ENCODE peak calls at places on chromosomes 6 and 20, in seven cellular contexts. J is sigmoid colon, U is Panc1, F is right atrium auricular region, H is lung, D is kidney epithelial cell, G is thoracic aorta. C is an unnamed sample. For H3K27me3, the result is how much of the 10 kb centered on the place peaks cover.

GRCh38 chr20:43658068-43658722 is 8.7 kb upstream of the MYBL2 start:
- DNase-seq in J (no peak), D (no peak), F (no peak), U (no peak), G (no peak), H (no peak), C (no peak)

GRCh38 chr6:29005183-29005885 is at the start of gene ZNF311:
- DNase-seq in D (no peak), U (no peak), H (peak), F (no peak), J (peak), G (no peak), C (no peak)

GRCh38 chr6:110999634-111000270 is 17.9 kb downstream of the RPF2 start:
- DNase-seq in J (no peak), D (no peak), G (no peak), F (no peak), H (no peak), U (no peak), C (no peak)

GRCh38 chr6:126167726-126168125 is 172.2 kb upstream of the CENPW start:
- DNase-seq in G (no peak), H (no peak), U (no peak), J (no peak), D (no peak), F (no peak), C (no peak)

GRCh38 chr6:157290797-157291196 is 32.5 kb downstream of the TMEM242 start:
- DNase-seq in J (no peak), G (no peak), D (no peak), U (no peak), H (no peak), F (no peak), C (no peak)

GRCh38 chr6:106145741-106146227 is 59.6 kb downstream of the PRDM1 start:
- DNase-seq in U (no peak), G (no peak), H (no peak), D (no peak), J (no peak), F (no peak), C (no peak)

GRCh38 chr6:143264291-143264834 is 186.1 kb downstream of the ADAT2 start:
- DNase-seq in H (no peak), F (no peak), J (no peak), U (no peak), D (no peak), G (no peak), C (no peak)

GRCh38 chr20:36181934-36182603 is 27.5 kb downstream of the EPB41L1 start:
- DNase-seq in D (no peak), H (no peak), J (no peak), F (no peak), G (no peak), U (no peak), C (no peak)

GRCh38 chr6:112269165-112269564 is 14.8 kb upstream of the LAMA4 start:
- DNase-seq in U (no peak), D (no peak), H (no peak), F (no peak), G (no peak), J (no peak), C (no peak)

GRCh38 chr6:31796993-31797385 is 1.4 kb upstream of the VARS1 start:
- DNase-seq in J (no peak), F (no peak), G (no peak), U (no peak), D (no peak), H (no peak), C (no peak)

GRCh38 chr6:13453771-13454251 is 33.6 kb downstream of the GFOD1 start:
- DNase-seq in J (no peak), D (peak), G (no peak), U (peak), F (no peak), H (no peak), C (no peak)

GRCh38 chr6:134176283-134176975 is 124.0 kb upstream of the SLC2A12 start:
- DNase-seq in J (peak), H (peak), D (no peak), G (peak), U (no peak), F (peak), C (no peak)

GRCh38 chr6:15207923-15208322 is 37.9 kb upstream of the JARID2 start:
- DNase-seq in F (no peak), J (no peak), H (no peak), G (no peak), D (peak), U (no peak), C (no peak)

GRCh38 chr20:24100370-24101011 is 111.9 kb upstream of the GGTLC1 start:
- DNase-seq in U (peak), D (peak), J (no peak), G (no peak), H (peak), F (no peak), C (no peak)

GRCh38 chr20:23049201-23049932 is at the start of gene THBD:
- DNase-seq in J (peak), G (peak), H (peak), U (no peak), F (peak), D (no peak), C (no peak)

GRCh38 chr6:4323322-4323721 is 187.9 kb upstream of the ECI2 start:
- DNase-seq in U (no peak), G (no peak), H (no peak), D (no peak), F (no peak), J (no peak), C (no peak)

GRCh38 chr20:4130404-4131189 is 115.2 kb upstream of the RNF24 start:
- DNase-seq in D (no peak), J (no peak), G (no peak), F (peak), H (no peak), U (peak), C (no peak)

DNA sequence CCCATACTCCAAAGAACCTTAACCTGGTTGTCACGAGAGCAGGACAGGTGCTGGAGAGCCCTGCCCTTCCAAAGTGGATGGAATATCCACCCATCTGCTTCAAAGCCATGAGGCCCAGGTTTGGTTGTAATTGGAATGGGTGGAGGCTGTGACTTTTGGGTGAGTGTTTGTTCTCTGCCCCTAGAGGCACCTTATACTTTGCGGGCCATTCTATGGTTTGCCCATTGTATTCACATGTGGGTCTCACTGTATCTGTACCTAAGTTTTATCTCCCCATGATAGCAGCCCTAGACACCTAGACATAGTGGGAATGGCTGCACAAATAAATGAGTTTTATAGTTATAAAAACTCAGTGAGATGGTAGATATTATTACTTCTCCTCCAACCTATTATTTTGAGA is 67.1 kb upstream of the NAA20 start:
- DNase-seq in J (no peak), U (no peak), F (no peak), H (no peak), G (no peak), D (no peak), C (no peak)
- H3K4me3 ChIP-seq in J (no peak), U (no peak), F (no peak), H (no peak), G (no peak), D (no peak), C (no peak)

GRCh38 chr6:30122515-30122914 is 9.6 kb upstream of the TRIM31 start:
- DNase-seq in F (no peak), U (no peak), J (no peak), D (no peak), H (no peak), G (no peak), C (peak)
- TF ChIP-seq CTCF in F (no peak), U (no peak), J (no peak), D (no peak), H (no peak), G (no peak), C (no peak)

GRCh38 chr6:38813451-38813850 is 98.3 kb downstream of the DNAH8 start:
- DNase-seq in G (no peak), U (no peak), H (no peak), D (no peak), J (no peak), F (no peak), C (no peak)

GRCh38 chr6:38808039-38808438 is 92.9 kb downstream of the DNAH8 start:
- DNase-seq in J (no peak), F (no peak), G (no peak), U (no peak), H (no peak), D (no peak), C (no peak)

GRCh38 chr6:38815250-38815649 is 100.1 kb downstream of the DNAH8 start:
- DNase-seq in F (no peak), H (no peak), G (no peak), U (no peak), D (no peak), J (no peak), C (no peak)

GRCh38 chr6:38814761-38815160 is 99.7 kb downstream of the DNAH8 start:
- DNase-seq in D (no peak), J (no peak), U (no peak), H (no peak), G (no peak), F (no peak), C (no peak)

DNA sequence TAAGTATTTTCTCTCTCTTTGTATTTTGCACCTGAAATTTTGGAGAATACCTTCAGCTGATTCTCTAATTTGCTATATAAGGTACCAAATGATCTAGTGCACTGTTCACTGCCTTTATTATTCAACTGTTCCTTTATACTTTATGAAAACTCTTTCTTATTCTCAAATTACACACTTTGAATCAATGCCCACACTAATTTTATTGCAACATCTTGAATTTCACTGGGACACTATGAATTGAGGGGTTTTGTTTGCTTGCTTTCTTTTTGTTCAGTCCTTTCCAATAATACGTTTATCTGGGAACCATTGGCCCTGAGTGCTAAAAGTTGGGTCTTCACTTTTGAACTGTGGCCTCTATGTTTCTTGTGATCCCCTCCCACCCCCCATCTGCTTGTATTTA is 97.9 kb downstream of the DNAH8 start:
- DNase-seq in D (no peak), H (no peak), U (no peak), F (no peak), G (no peak), J (no peak), C (no peak)
- H3K27me3 ChIP-seq in D (under half), H (under half), U (under half), F (under half), G (under half), J (under half), C (under half)

DNA sequence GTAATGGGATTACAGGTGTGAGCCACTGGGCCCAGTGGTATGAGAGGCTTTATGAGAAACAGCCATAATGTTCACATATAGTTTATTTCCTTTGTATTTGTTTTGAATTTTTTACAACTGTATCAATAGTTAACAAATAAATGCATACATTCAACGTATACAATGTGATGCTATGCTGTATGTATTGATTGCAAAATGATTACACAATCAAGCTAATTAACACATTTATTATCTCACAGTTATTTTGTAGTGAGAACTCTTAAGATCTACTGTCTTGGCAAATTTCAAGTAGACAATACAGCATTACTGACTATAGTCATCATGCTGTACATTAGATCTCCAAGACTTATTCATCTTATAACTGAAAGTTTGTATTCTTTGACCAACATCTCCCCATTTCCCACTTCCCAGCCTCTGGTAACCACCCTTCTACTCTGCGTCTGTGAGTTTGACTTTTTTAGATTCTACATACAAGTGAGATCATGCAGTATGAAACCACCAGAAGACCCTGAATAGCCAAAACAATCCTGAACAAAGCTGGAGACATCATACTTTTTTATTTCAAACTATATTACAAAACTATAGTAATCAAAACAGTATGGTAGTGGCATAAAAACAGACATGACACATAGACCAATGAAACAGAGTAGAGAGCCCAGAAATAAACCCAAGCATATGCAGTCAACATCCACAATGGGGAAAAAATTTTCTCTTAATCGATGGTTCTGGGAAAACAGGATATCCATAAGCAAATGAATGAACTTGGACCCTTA is 157.2 kb upstream of the RREB1 start:
- DNase-seq in U (no peak), G (no peak), D (no peak), H (no peak), F (no peak), J (no peak), C (no peak)
- H3K4me3 ChIP-seq in U (no peak), G (no peak), D (no peak), H (no peak), F (no peak), J (no peak), C (no peak)